ENCODE peak calls at places on chromosomes 4 and X, in five cellular contexts. N, S, P, V and T are unnamed samples.

GRCh38 chrX:70769659-70770232 is 138.8 kb downstream of the TEX11 start:
- DNase-seq in S (no peak), N (no peak), V (peak), P (no peak), T (no peak)

GRCh38 chr4:32462944-32463343 is 1742.8 kb downstream of the PCDH7 start:
- DNase-seq in S (no peak), N (no peak), P (no peak), V (peak), T (no peak)

GRCh38 chr4:2799971-2800690 is 7.2 kb downstream of the SH3BP2 start:
- DNase-seq in P (no peak), V (no peak), S (peak), N (no peak), T (no peak)

GRCh38 chr4:148065069-148065468 is 333.2 kb downstream of the ARHGAP10 start:
- DNase-seq in P (peak), N (no peak), S (no peak), V (peak), T (no peak)

GRCh38 chr4:147943159-147943638 is 211.3 kb downstream of the ARHGAP10 start:
- DNase-seq in V (no peak), S (no peak), N (no peak), P (no peak), T (no peak)

GRCh38 chr4:30116401-30116800 is 603.8 kb upstream of the PCDH7 start:
- DNase-seq in N (no peak), V (no peak), P (no peak), S (no peak), T (no peak)

GRCh38 chrX:18672008-18672407 is at the start of gene RS1:
- DNase-seq in N (no peak), S (no peak), V (no peak), P (no peak), T (no peak)

GRCh38 chrX:46758163-46758955 is 559 bp downstream of the SLC9A7 start:
- DNase-seq in N (no peak), P (no peak), V (peak), S (peak), T (peak)

GRCh38 chr4:119683518-119683917 is 54.9 kb upstream of the PDE5A start:
- DNase-seq in P (no peak), N (no peak), S (no peak), V (peak), T (no peak)

GRCh38 chr4:110622841-110623709 is at the start of gene PITX2:
- DNase-seq in V (peak), P (peak), N (peak), S (peak), T (peak)

GRCh38 chr4:85555210-85555609 is 80.3 kb downstream of the ARHGAP24 start:
- DNase-seq in V (no peak), N (no peak), S (no peak), P (no peak), T (no peak)

GRCh38 chrX:119692241-119693031 is 532 bp downstream of the SEPTIN6 start:
- DNase-seq in N (no peak), P (no peak), S (peak), V (peak), T (peak)

GRCh38 chrX:55039471-55039870 is 8.7 kb upstream of the ALAS2 start:
- DNase-seq in P (no peak), V (no peak), S (no peak), N (no peak), T (no peak)

GRCh38 chr4:186728631-186729271 is 5.1 kb upstream of the FAT1 start:
- DNase-seq in N (no peak), V (no peak), S (no peak), P (no peak), T (no peak)

GRCh38 chr4:109682875-109683274 is 20.4 kb downstream of the CASP6 start:
- DNase-seq in P (no peak), V (no peak), N (no peak), S (no peak), T (no peak)

GRCh38 chrX:53831662-53832635 is 145.4 kb upstream of the HUWE1 start:
- DNase-seq in S (peak), P (peak), N (no peak), V (peak), T (peak)

GRCh38 chrX:68045008-68045577 is 388.2 kb downstream of the OPHN1 start:
- DNase-seq in S (no peak), N (no peak), P (no peak), V (no peak), T (no peak)

GRCh38 chr4:103076777-103077347 is 301 bp upstream of the SLC9B2 start:
- DNase-seq in S (peak), P (no peak), N (no peak), V (no peak), T (no peak)

GRCh38 chrX:66200050-66200664 is 36.1 kb downstream of the HEPH start:
- DNase-seq in V (no peak), S (peak), N (no peak), P (no peak), T (no peak)

GRCh38 chr4:11178433-11178832 is 250.3 kb downstream of the HS3ST1 start:
- DNase-seq in S (no peak), P (no peak), N (no peak), V (no peak), T (no peak)

GRCh38 chr4:95304898-95305297 is 243.9 kb downstream of the UNC5C start:
- DNase-seq in N (no peak), S (no peak), V (peak), P (no peak), T (no peak)

GRCh38 chr4:77465271-77465670 is 140.3 kb upstream of the CXCL13 start:
- DNase-seq in V (peak), S (peak), P (no peak), N (peak), T (no peak)

GRCh38 chr4:112060212-112060611 is 85.0 kb upstream of the FAM241A start:
- DNase-seq in V (peak), P (no peak), S (no peak), N (no peak), T (no peak)

GRCh38 chrX:81261576-81261975 is 59.7 kb downstream of the SH3BGRL start:
- DNase-seq in S (no peak), V (peak), P (no peak), N (no peak), T (no peak)

GRCh38 chrX:140389331-140389730 is 115.5 kb downstream of the SOX3 start:
- DNase-seq in N (no peak), V (no peak), P (no peak), S (no peak), T (no peak)

GRCh38 chr4:18227880-18228279 is 206.3 kb upstream of the LCORL start:
- DNase-seq in V (no peak), N (no peak), P (no peak), S (no peak), T (no peak)

GRCh38 chr4:169229571-169230028 is 41.2 kb downstream of the SH3RF1 start:
- DNase-seq in P (peak), S (no peak), V (peak), N (no peak), T (no peak)

GRCh38 chr4:72473434-72473900 is 95.6 kb downstream of the ADAMTS3 start:
- DNase-seq in N (no peak), S (peak), P (no peak), V (peak), T (no peak)

GRCh38 chr4:32199639-32200038 is 1479.5 kb downstream of the PCDH7 start:
- DNase-seq in V (no peak), S (no peak), P (no peak), N (no peak), T (no peak)

GRCh38 chr4:37780444-37781133 is 45.9 kb upstream of the PGM2 start:
- DNase-seq in N (no peak), P (no peak), V (peak), S (peak), T (no peak)

GRCh38 chrX:7706032-7706431 is 136.9 kb upstream of the VCX start:
- DNase-seq in P (no peak), S (no peak), V (no peak), N (no peak), T (no peak)

GRCh38 chr4:8168832-8169598 is 10.4 kb upstream of the ABLIM2 start:
- DNase-seq in V (no peak), N (no peak), P (no peak), S (no peak), T (no peak)

GRCh38 chrX:10126044-10126443 is 30.7 kb upstream of the CLCN4 start:
- DNase-seq in V (no peak), S (no peak), P (no peak), N (no peak), T (no peak)

GRCh38 chrX:135484636-135485289 is 35.7 kb upstream of the INTS6L start:
- DNase-seq in P (no peak), N (no peak), V (peak), S (no peak), T (no peak)

GRCh38 chr4:39770969-39771724 is 73.2 kb downstream of the UBE2K start:
- DNase-seq in S (no peak), N (no peak), V (no peak), P (no peak), T (no peak)

GRCh38 chr4:80295841-80296240 is 29.4 kb downstream of the FGF5 start:
- DNase-seq in V (no peak), N (no peak), P (no peak), S (no peak), T (no peak)

GRCh38 chr4:48756689-48757220 is 23.3 kb downstream of the FRYL start:
- DNase-seq in V (no peak), N (no peak), S (no peak), P (no peak), T (no peak)

GRCh38 chr4:138190452-138190858 is 51.7 kb downstream of the SLC7A11 start:
- DNase-seq in V (no peak), S (no peak), P (no peak), N (no peak), T (no peak)

GRCh38 chr4:55116450-55116849 is 8.9 kb downstream of the KDR start:
- DNase-seq in S (no peak), N (no peak), P (no peak), V (peak), T (no peak)